ENCODE peak calls at places on chromosomes 3 and 15, in six cellular contexts. One of them, this sample, is unnamed.

GRCh38 chr15:89230277-89230676 is 8.9 kb upstream of the RLBP1 start:
- DNase-seq in foreskin keratinocyte: no peak
- DNase-seq in endodermal cell: no peak
- DNase-seq in epithelial cell of esophagus: no peak
- DNase-seq in astrocyte: no peak
- DNase-seq in IMR-90: peak; percentile 7
- DNase-seq in this sample: no peak

GRCh38 chr3:182490601-182491485 is 302.5 kb upstream of the ATP11B start:
- DNase-seq in foreskin keratinocyte: peak; percentile 42
- DNase-seq in endodermal cell: no peak
- DNase-seq in epithelial cell of esophagus: peak; percentile 63
- DNase-seq in astrocyte: peak; percentile 10
- DNase-seq in IMR-90: no peak
- DNase-seq in this sample: no peak

GRCh38 chr3:31106204-31106603 is 211.7 kb upstream of the GADL1 start:
- DNase-seq in foreskin keratinocyte: peak; percentile 97
- DNase-seq in endodermal cell: no peak
- DNase-seq in epithelial cell of esophagus: peak; percentile 96
- DNase-seq in astrocyte: peak; percentile 85
- DNase-seq in IMR-90: peak; percentile 74
- DNase-seq in this sample: no peak

GRCh38 chr15:35481992-35482391 is 64.0 kb downstream of the DPH6 start:
- DNase-seq in foreskin keratinocyte: peak; percentile 97
- DNase-seq in endodermal cell: peak; percentile 46
- DNase-seq in epithelial cell of esophagus: peak; percentile 98
- DNase-seq in astrocyte: peak; percentile 77
- DNase-seq in IMR-90: peak; percentile 79
- DNase-seq in this sample: no peak

GRCh38 chr3:24829632-24830229 is 335.1 kb upstream of the THRB start:
- DNase-seq in foreskin keratinocyte: peak; percentile 7
- DNase-seq in endodermal cell: peak; percentile 80
- DNase-seq in epithelial cell of esophagus: peak; percentile 15
- DNase-seq in astrocyte: no peak
- DNase-seq in IMR-90: no peak
- DNase-seq in this sample: no peak

GRCh38 chr3:73868688-73869315 is 244.1 kb upstream of the PDZRN3 start:
- DNase-seq in foreskin keratinocyte: peak; percentile 29
- DNase-seq in endodermal cell: peak; percentile 72
- DNase-seq in epithelial cell of esophagus: peak; percentile 48
- DNase-seq in astrocyte: peak; percentile 6
- DNase-seq in IMR-90: peak; percentile 38
- DNase-seq in this sample: peak; percentile 1

GRCh38 chr15:41819455-41820050 is 8.3 kb upstream of the JMJD7 start:
- DNase-seq in foreskin keratinocyte: no peak
- DNase-seq in endodermal cell: no peak
- DNase-seq in epithelial cell of esophagus: peak; percentile 64
- DNase-seq in astrocyte: no peak
- DNase-seq in IMR-90: no peak
- DNase-seq in this sample: no peak

GRCh38 chr3:113678773-113679172 is 17.7 kb downstream of the USF3 start:
- DNase-seq in foreskin keratinocyte: no peak
- DNase-seq in endodermal cell: no peak
- DNase-seq in epithelial cell of esophagus: no peak
- DNase-seq in astrocyte: no peak
- DNase-seq in IMR-90: no peak
- DNase-seq in this sample: no peak

GRCh38 chr3:65330072-65330471 is 642.3 kb upstream of the ADAMTS9 start:
- DNase-seq in foreskin keratinocyte: no peak
- DNase-seq in endodermal cell: no peak
- DNase-seq in epithelial cell of esophagus: no peak
- DNase-seq in astrocyte: peak; percentile 12
- DNase-seq in IMR-90: peak; percentile 34
- DNase-seq in this sample: no peak

GRCh38 chr3:178385280-178385952 is 150.8 kb upstream of the KCNMB2 start:
- DNase-seq in foreskin keratinocyte: peak; percentile 18
- DNase-seq in endodermal cell: peak; percentile 67
- DNase-seq in epithelial cell of esophagus: peak; percentile 46
- DNase-seq in astrocyte: peak; percentile 17
- DNase-seq in IMR-90: peak; percentile 51
- DNase-seq in this sample: peak; percentile 11

GRCh38 chr3:112109313-112109712 is 23.1 kb downstream of the C3orf52 start:
- DNase-seq in foreskin keratinocyte: no peak
- DNase-seq in endodermal cell: no peak
- DNase-seq in epithelial cell of esophagus: no peak
- DNase-seq in astrocyte: no peak
- DNase-seq in IMR-90: no peak
- DNase-seq in this sample: no peak

GRCh38 chr3:112115806-112116383 is 17.2 kb downstream of the GCSAM start:
- DNase-seq in foreskin keratinocyte: no peak
- DNase-seq in endodermal cell: no peak
- DNase-seq in epithelial cell of esophagus: no peak
- DNase-seq in astrocyte: no peak
- DNase-seq in IMR-90: no peak
- DNase-seq in this sample: no peak

GRCh38 chr3:112115161-112115739 is 17.8 kb downstream of the GCSAM start:
- DNase-seq in foreskin keratinocyte: no peak
- DNase-seq in endodermal cell: no peak
- DNase-seq in epithelial cell of esophagus: no peak
- DNase-seq in astrocyte: no peak
- DNase-seq in IMR-90: no peak
- DNase-seq in this sample: peak; percentile 38

GRCh38 chr3:112114558-112115160 is 18.4 kb downstream of the GCSAM start:
- DNase-seq in foreskin keratinocyte: no peak
- DNase-seq in endodermal cell: no peak
- DNase-seq in epithelial cell of esophagus: no peak
- DNase-seq in astrocyte: no peak
- DNase-seq in IMR-90: no peak
- DNase-seq in this sample: no peak

GRCh38 chr3:112111785-112112402 is 21.2 kb downstream of the GCSAM start:
- DNase-seq in foreskin keratinocyte: peak; percentile 61
- DNase-seq in endodermal cell: peak; percentile 83
- DNase-seq in epithelial cell of esophagus: peak; percentile 82
- DNase-seq in astrocyte: peak; percentile 38
- DNase-seq in IMR-90: peak; percentile 77
- DNase-seq in this sample: peak; percentile 73
- TF ChIP-seq CTCF in foreskin keratinocyte: peak; percentile 89
- TF ChIP-seq CTCF in endodermal cell: peak; percentile 94
- TF ChIP-seq CTCF in epithelial cell of esophagus: peak; percentile 93
- TF ChIP-seq CTCF in astrocyte: peak; percentile 64
- TF ChIP-seq CTCF in IMR-90: peak; percentile 72
- TF ChIP-seq CTCF in this sample: peak; percentile 83

DNA sequence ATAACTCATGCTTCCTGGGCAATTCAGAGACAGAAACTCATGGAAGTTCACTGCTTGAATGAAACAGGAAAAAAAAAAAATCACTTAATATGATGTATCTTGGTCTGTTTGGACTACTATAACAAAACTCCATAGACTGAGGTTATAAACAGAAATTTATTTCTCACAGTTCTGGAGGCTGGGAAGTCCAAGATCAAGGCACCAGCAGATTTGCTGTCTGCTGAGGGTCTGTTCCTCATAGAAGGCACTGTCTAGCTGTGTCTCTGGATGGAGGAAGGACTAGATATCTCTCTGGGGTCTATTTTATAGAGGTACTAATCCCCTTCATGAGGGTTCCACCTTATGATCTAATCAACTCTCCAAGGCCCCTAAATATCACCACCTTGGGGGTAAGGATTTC is 119.3 kb downstream of the IGF2BP2 start:
- DNase-seq in foreskin keratinocyte: no peak
- DNase-seq in endodermal cell: peak; percentile 2
- DNase-seq in epithelial cell of esophagus: no peak
- DNase-seq in astrocyte: no peak
- DNase-seq in IMR-90: no peak
- DNase-seq in this sample: no peak
- TF ChIP-seq CTCF in foreskin keratinocyte: no peak
- TF ChIP-seq CTCF in endodermal cell: no peak
- TF ChIP-seq CTCF in epithelial cell of esophagus: no peak
- TF ChIP-seq CTCF in astrocyte: no peak
- TF ChIP-seq CTCF in IMR-90: no peak
- TF ChIP-seq CTCF in this sample: no peak

GRCh38 chr3:129162729-129163579 is 2.1 kb upstream of the ISY1 start:
- DNase-seq in foreskin keratinocyte: peak; percentile 15
- DNase-seq in endodermal cell: peak; percentile 58
- DNase-seq in epithelial cell of esophagus: no peak
- DNase-seq in astrocyte: no peak
- DNase-seq in IMR-90: no peak
- DNase-seq in this sample: peak; percentile 26
- TF ChIP-seq CTCF in foreskin keratinocyte: peak; percentile 27
- TF ChIP-seq CTCF in endodermal cell: peak; percentile 60
- TF ChIP-seq CTCF in epithelial cell of esophagus: peak; percentile 53
- TF ChIP-seq CTCF in astrocyte: no peak
- TF ChIP-seq CTCF in IMR-90: peak; percentile 22
- TF ChIP-seq CTCF in this sample: peak; percentile 36

DNA sequence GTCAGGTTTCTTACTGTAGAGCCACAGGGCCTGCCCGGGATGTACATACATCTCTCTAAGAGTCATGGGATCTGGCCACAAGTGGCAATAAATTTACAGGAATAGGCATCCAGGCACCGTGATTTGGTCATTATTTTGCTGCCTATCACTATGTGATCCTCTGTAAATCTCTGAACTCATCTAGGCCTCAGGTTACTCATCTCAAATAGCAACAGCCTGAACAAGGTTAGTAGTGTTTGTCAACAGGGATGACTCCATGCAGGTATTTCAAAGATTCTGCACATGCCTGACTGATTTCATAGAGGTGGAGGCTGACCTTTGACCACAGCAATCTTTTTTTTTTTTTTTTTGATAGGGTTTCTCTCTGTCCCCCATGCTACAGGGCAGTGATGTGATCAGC is 88.8 kb upstream of the TBL1XR1 start:
- DNase-seq in foreskin keratinocyte: peak; percentile 96
- DNase-seq in endodermal cell: no peak
- DNase-seq in epithelial cell of esophagus: peak; percentile 94
- DNase-seq in astrocyte: no peak
- DNase-seq in IMR-90: no peak
- DNase-seq in this sample: no peak
- TF ChIP-seq CTCF in foreskin keratinocyte: no peak
- TF ChIP-seq CTCF in endodermal cell: no peak
- TF ChIP-seq CTCF in epithelial cell of esophagus: no peak
- TF ChIP-seq CTCF in astrocyte: no peak
- TF ChIP-seq CTCF in IMR-90: no peak
- TF ChIP-seq CTCF in this sample: no peak

GRCh38 chr15:99071091-99071680 is 33.7 kb upstream of the SYNM start:
- DNase-seq in foreskin keratinocyte: no peak
- DNase-seq in endodermal cell: no peak
- DNase-seq in epithelial cell of esophagus: no peak
- DNase-seq in astrocyte: no peak
- DNase-seq in IMR-90: no peak
- DNase-seq in this sample: no peak

GRCh38 chr15:99070268-99070667 is 34.6 kb upstream of the SYNM start:
- DNase-seq in foreskin keratinocyte: no peak
- DNase-seq in endodermal cell: no peak
- DNase-seq in epithelial cell of esophagus: peak; percentile 20
- DNase-seq in astrocyte: peak; percentile 41
- DNase-seq in IMR-90: no peak
- DNase-seq in this sample: no peak

GRCh38 chr15:99074446-99074845 is 30.4 kb upstream of the SYNM start:
- DNase-seq in foreskin keratinocyte: no peak
- DNase-seq in endodermal cell: no peak
- DNase-seq in epithelial cell of esophagus: no peak
- DNase-seq in astrocyte: no peak
- DNase-seq in IMR-90: no peak
- DNase-seq in this sample: no peak

GRCh38 chr15:99076109-99076508 is 28.8 kb upstream of the SYNM start:
- DNase-seq in foreskin keratinocyte: no peak
- DNase-seq in endodermal cell: no peak
- DNase-seq in epithelial cell of esophagus: no peak
- DNase-seq in astrocyte: no peak
- DNase-seq in IMR-90: no peak
- DNase-seq in this sample: no peak

DNA sequence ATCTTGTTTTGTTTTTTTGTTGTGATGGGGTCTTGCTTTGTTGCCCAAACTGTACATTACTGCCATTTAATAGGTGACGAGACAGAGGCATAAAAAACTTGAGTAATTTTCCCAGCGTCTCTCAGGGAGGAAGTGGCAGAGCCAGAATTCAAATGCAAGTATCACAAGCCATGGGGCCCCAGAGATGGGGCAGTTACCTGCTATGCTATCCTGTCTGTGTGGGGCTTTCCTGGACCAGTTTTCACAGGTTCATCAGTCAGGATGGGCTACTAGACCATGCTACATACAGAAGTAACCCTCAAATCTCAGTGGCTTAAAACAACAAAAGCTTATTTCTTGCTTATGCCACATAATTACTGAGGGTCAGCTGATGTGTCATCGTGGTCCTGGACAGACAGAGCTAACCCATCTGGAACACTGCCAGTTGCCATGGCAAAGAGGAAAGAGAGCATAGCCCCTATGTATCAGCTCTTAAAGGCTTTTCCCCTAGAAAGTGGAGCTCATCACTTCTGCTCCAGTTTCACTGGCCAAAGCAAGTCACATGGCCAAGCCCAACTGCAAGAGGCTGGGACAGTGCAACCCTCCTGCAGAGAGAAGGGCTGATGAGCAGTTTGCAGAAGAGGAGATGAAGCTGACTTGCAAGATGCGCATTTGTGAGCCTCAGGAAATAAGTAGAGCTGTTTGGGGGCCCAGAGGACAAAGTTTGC is 31.7 kb upstream of the SYNM start:
- DNase-seq in foreskin keratinocyte: no peak
- DNase-seq in endodermal cell: peak; percentile 72
- DNase-seq in epithelial cell of esophagus: no peak
- DNase-seq in astrocyte: no peak
- DNase-seq in IMR-90: peak; percentile 5
- DNase-seq in this sample: no peak
- TF ChIP-seq CTCF in foreskin keratinocyte: no peak
- TF ChIP-seq CTCF in endodermal cell: no peak
- TF ChIP-seq CTCF in epithelial cell of esophagus: no peak
- TF ChIP-seq CTCF in astrocyte: no peak
- TF ChIP-seq CTCF in IMR-90: no peak
- TF ChIP-seq CTCF in this sample: no peak

GRCh38 chr3:52851348-52851747 is 16.5 kb upstream of the MUSTN1 start:
- DNase-seq in foreskin keratinocyte: peak; percentile 13
- DNase-seq in endodermal cell: peak; percentile 90
- DNase-seq in epithelial cell of esophagus: peak; percentile 54
- DNase-seq in astrocyte: no peak
- DNase-seq in IMR-90: peak; percentile 49
- DNase-seq in this sample: peak; percentile 37
- TF ChIP-seq CTCF in foreskin keratinocyte: peak; percentile 68
- TF ChIP-seq CTCF in endodermal cell: peak; percentile 87
- TF ChIP-seq CTCF in epithelial cell of esophagus: peak; percentile 57
- TF ChIP-seq CTCF in astrocyte: peak; percentile 54
- TF ChIP-seq CTCF in IMR-90: peak; percentile 74
- TF ChIP-seq CTCF in this sample: peak; percentile 64

GRCh38 chr3:191500892-191501291 is 39.9 kb downstream of the PYDC2 start:
- DNase-seq in foreskin keratinocyte: no peak
- DNase-seq in endodermal cell: no peak
- DNase-seq in epithelial cell of esophagus: no peak
- DNase-seq in astrocyte: no peak
- DNase-seq in IMR-90: no peak
- DNase-seq in this sample: no peak

GRCh38 chr3:191499307-191500125 is 38.6 kb downstream of the PYDC2 start:
- DNase-seq in foreskin keratinocyte: peak; percentile 21
- DNase-seq in endodermal cell: peak; percentile 59
- DNase-seq in epithelial cell of esophagus: peak; percentile 78
- DNase-seq in astrocyte: peak; percentile 41
- DNase-seq in IMR-90: peak; percentile 16
- DNase-seq in this sample: no peak

DNA sequence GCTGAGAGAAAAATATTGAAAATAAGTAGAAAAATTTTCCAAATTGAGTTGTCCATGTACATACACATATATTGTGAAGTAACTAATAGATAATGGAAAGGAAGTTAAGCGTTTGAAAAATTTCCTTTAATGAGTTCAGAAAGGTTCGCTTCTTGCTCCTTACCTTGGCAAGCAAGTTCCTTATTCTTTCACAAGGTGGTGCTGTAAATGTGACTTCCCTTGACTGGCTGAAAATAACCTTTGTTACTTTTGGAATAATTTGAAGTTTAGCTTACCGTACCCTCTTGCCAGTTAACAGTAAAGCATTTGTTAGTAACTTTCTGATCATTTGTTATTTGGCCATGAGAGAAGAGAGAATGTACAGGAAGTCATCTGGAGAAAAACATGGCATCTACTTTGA is 41.6 kb downstream of the PYDC2 start:
- DNase-seq in foreskin keratinocyte: peak; percentile 22
- DNase-seq in endodermal cell: no peak
- DNase-seq in epithelial cell of esophagus: peak; percentile 38
- DNase-seq in astrocyte: no peak
- DNase-seq in IMR-90: no peak
- DNase-seq in this sample: no peak
- TF ChIP-seq CTCF in foreskin keratinocyte: peak; percentile 55
- TF ChIP-seq CTCF in endodermal cell: peak; percentile 83
- TF ChIP-seq CTCF in epithelial cell of esophagus: peak; percentile 71
- TF ChIP-seq CTCF in astrocyte: peak; percentile 24
- TF ChIP-seq CTCF in IMR-90: no peak
- TF ChIP-seq CTCF in this sample: no peak

This sample was measured in activated CD8-positive, alpha-beta T cell treated with anti-CD3 and anti-CD28 coated beads for 36 hours.